ENCODE peak calls at places on chromosomes 1 and 21, in seven cellular contexts. One of them, this sample, is unnamed.

GRCh38 chr1:101162736-101163405 is 73.9 kb upstream of the S1PR1 start:
- DNase-seq in right lobe of liver: no peak
- DNase-seq in dorsolateral prefrontal cortex: no peak
- DNase-seq in nephron progenitor cell: no peak
- DNase-seq in endothelial cell: no peak
- DNase-seq in thyroid gland: no peak
- DNase-seq in NCI-H1417: no peak
- DNase-seq in this sample: no peak

GRCh38 chr1:53011175-53011574 is 50.8 kb upstream of the PODN start:
- DNase-seq in right lobe of liver: no peak
- DNase-seq in dorsolateral prefrontal cortex: no peak
- DNase-seq in nephron progenitor cell: no peak
- DNase-seq in endothelial cell: no peak
- DNase-seq in thyroid gland: no peak
- DNase-seq in NCI-H1417: no peak
- DNase-seq in this sample: no peak

GRCh38 chr21:32359719-32360260 is 33.0 kb downstream of the URB1 start:
- DNase-seq in right lobe of liver: peak
- DNase-seq in dorsolateral prefrontal cortex: no peak
- DNase-seq in nephron progenitor cell: no peak
- DNase-seq in endothelial cell: no peak
- DNase-seq in thyroid gland: no peak
- DNase-seq in NCI-H1417: no peak
- DNase-seq in this sample: no peak

GRCh38 chr1:27399251-27399885 is 6.9 kb downstream of the GPR3 start:
- DNase-seq in right lobe of liver: no peak
- DNase-seq in dorsolateral prefrontal cortex: no peak
- DNase-seq in nephron progenitor cell: no peak
- DNase-seq in endothelial cell: no peak
- DNase-seq in thyroid gland: no peak
- DNase-seq in NCI-H1417: peak
- DNase-seq in this sample: no peak

GRCh38 chr1:168636642-168637111 is 60.3 kb downstream of the XCL1 start:
- DNase-seq in right lobe of liver: peak
- DNase-seq in dorsolateral prefrontal cortex: no peak
- DNase-seq in nephron progenitor cell: no peak
- DNase-seq in endothelial cell: no peak
- DNase-seq in thyroid gland: peak
- DNase-seq in NCI-H1417: no peak
- DNase-seq in this sample: peak

GRCh38 chr1:243489164-243489527 is 233.3 kb downstream of the SDCCAG8 start:
- DNase-seq in right lobe of liver: no peak
- DNase-seq in dorsolateral prefrontal cortex: no peak
- DNase-seq in nephron progenitor cell: no peak
- DNase-seq in endothelial cell: no peak
- DNase-seq in thyroid gland: no peak
- DNase-seq in NCI-H1417: no peak
- DNase-seq in this sample: no peak

GRCh38 chr21:44510109-44510507 is 29.9 kb downstream of the KRTAP10-1 start:
- DNase-seq in right lobe of liver: no peak
- DNase-seq in dorsolateral prefrontal cortex: no peak
- DNase-seq in nephron progenitor cell: no peak
- DNase-seq in endothelial cell: no peak
- DNase-seq in thyroid gland: no peak
- DNase-seq in NCI-H1417: no peak
- DNase-seq in this sample: no peak

GRCh38 chr1:154760469-154760933 is 109.6 kb downstream of the KCNN3 start:
- DNase-seq in right lobe of liver: peak
- DNase-seq in dorsolateral prefrontal cortex: no peak
- DNase-seq in nephron progenitor cell: peak
- DNase-seq in endothelial cell: peak
- DNase-seq in thyroid gland: peak
- DNase-seq in NCI-H1417: no peak
- DNase-seq in this sample: no peak

GRCh38 chr1:186950547-186950946 is 121.8 kb downstream of the PLA2G4A start:
- DNase-seq in right lobe of liver: no peak
- DNase-seq in dorsolateral prefrontal cortex: no peak
- DNase-seq in nephron progenitor cell: no peak
- DNase-seq in endothelial cell: no peak
- DNase-seq in thyroid gland: no peak
- DNase-seq in NCI-H1417: no peak
- DNase-seq in this sample: no peak

GRCh38 chr1:55854911-55855310 is 639.7 kb upstream of the USP24 start:
- DNase-seq in right lobe of liver: no peak
- DNase-seq in dorsolateral prefrontal cortex: no peak
- DNase-seq in nephron progenitor cell: no peak
- DNase-seq in endothelial cell: no peak
- DNase-seq in thyroid gland: no peak
- DNase-seq in NCI-H1417: no peak
- DNase-seq in this sample: no peak

GRCh38 chr1:243642936-243643335 is 207.1 kb downstream of the AKT3 start:
- DNase-seq in right lobe of liver: no peak
- DNase-seq in dorsolateral prefrontal cortex: no peak
- DNase-seq in nephron progenitor cell: no peak
- DNase-seq in endothelial cell: no peak
- DNase-seq in thyroid gland: no peak
- DNase-seq in NCI-H1417: no peak
- DNase-seq in this sample: no peak

GRCh38 chr1:203663820-203664219 is 37.2 kb downstream of the ATP2B4 start:
- DNase-seq in right lobe of liver: no peak
- DNase-seq in dorsolateral prefrontal cortex: no peak
- DNase-seq in nephron progenitor cell: no peak
- DNase-seq in endothelial cell: no peak
- DNase-seq in thyroid gland: no peak
- DNase-seq in NCI-H1417: no peak
- DNase-seq in this sample: no peak

GRCh38 chr1:188904201-188904600 is 1573.5 kb downstream of the BRINP3 start:
- DNase-seq in right lobe of liver: no peak
- DNase-seq in dorsolateral prefrontal cortex: no peak
- DNase-seq in nephron progenitor cell: no peak
- DNase-seq in endothelial cell: no peak
- DNase-seq in thyroid gland: no peak
- DNase-seq in NCI-H1417: no peak
- DNase-seq in this sample: no peak

GRCh38 chr1:70685300-70686286 is 274.5 kb downstream of the CTH start:
- DNase-seq in right lobe of liver: peak
- DNase-seq in dorsolateral prefrontal cortex: peak
- DNase-seq in nephron progenitor cell: peak
- DNase-seq in endothelial cell: peak
- DNase-seq in thyroid gland: peak
- DNase-seq in NCI-H1417: peak
- DNase-seq in this sample: no peak

GRCh38 chr1:55813619-55814018 is 598.5 kb upstream of the USP24 start:
- DNase-seq in right lobe of liver: peak
- DNase-seq in dorsolateral prefrontal cortex: no peak
- DNase-seq in nephron progenitor cell: no peak
- DNase-seq in endothelial cell: no peak
- DNase-seq in thyroid gland: peak
- DNase-seq in NCI-H1417: no peak
- DNase-seq in this sample: peak

GRCh38 chr1:207698822-207699483 is 52.9 kb upstream of the CD46 start:
- DNase-seq in right lobe of liver: peak
- DNase-seq in dorsolateral prefrontal cortex: peak
- DNase-seq in nephron progenitor cell: peak
- DNase-seq in endothelial cell: peak
- DNase-seq in thyroid gland: peak
- DNase-seq in NCI-H1417: peak
- DNase-seq in this sample: no peak

GRCh38 chr1:165823552-165824268 is 3.7 kb upstream of the UCK2 start:
- DNase-seq in right lobe of liver: no peak
- DNase-seq in dorsolateral prefrontal cortex: no peak
- DNase-seq in nephron progenitor cell: no peak
- DNase-seq in endothelial cell: no peak
- DNase-seq in thyroid gland: no peak
- DNase-seq in NCI-H1417: no peak
- DNase-seq in this sample: no peak

GRCh38 chr1:89454845-89455521 is 69.6 kb upstream of the LRRC8B start:
- DNase-seq in right lobe of liver: no peak
- DNase-seq in dorsolateral prefrontal cortex: peak
- DNase-seq in nephron progenitor cell: peak
- DNase-seq in endothelial cell: peak
- DNase-seq in thyroid gland: peak
- DNase-seq in NCI-H1417: peak
- DNase-seq in this sample: no peak

GRCh38 chr1:108541856-108542255 is 18.0 kb upstream of the EEIG2 start:
- DNase-seq in right lobe of liver: no peak
- DNase-seq in dorsolateral prefrontal cortex: no peak
- DNase-seq in nephron progenitor cell: no peak
- DNase-seq in endothelial cell: no peak
- DNase-seq in thyroid gland: no peak
- DNase-seq in NCI-H1417: no peak
- DNase-seq in this sample: no peak

GRCh38 chr1:172394167-172394751 is 26.2 kb upstream of the C1orf105 start:
- DNase-seq in right lobe of liver: no peak
- DNase-seq in dorsolateral prefrontal cortex: no peak
- DNase-seq in nephron progenitor cell: no peak
- DNase-seq in endothelial cell: no peak
- DNase-seq in thyroid gland: peak
- DNase-seq in NCI-H1417: no peak
- DNase-seq in this sample: no peak

GRCh38 chr21:34846601-34847112 is 177.9 kb downstream of the CLIC6 start:
- DNase-seq in right lobe of liver: no peak
- DNase-seq in dorsolateral prefrontal cortex: no peak
- DNase-seq in nephron progenitor cell: peak
- DNase-seq in endothelial cell: peak
- DNase-seq in thyroid gland: peak
- DNase-seq in NCI-H1417: no peak
- DNase-seq in this sample: peak

GRCh38 chr21:46459356-46460112 is 843 bp downstream of the DIP2A start:
- DNase-seq in right lobe of liver: peak
- DNase-seq in dorsolateral prefrontal cortex: no peak
- DNase-seq in nephron progenitor cell: peak
- DNase-seq in endothelial cell: peak
- DNase-seq in thyroid gland: peak
- DNase-seq in NCI-H1417: peak
- DNase-seq in this sample: no peak

GRCh38 chr1:167198518-167199133 is 22.1 kb upstream of the POU2F1 start:
- DNase-seq in right lobe of liver: no peak
- DNase-seq in dorsolateral prefrontal cortex: no peak
- DNase-seq in nephron progenitor cell: peak
- DNase-seq in endothelial cell: peak
- DNase-seq in thyroid gland: no peak
- DNase-seq in NCI-H1417: peak
- DNase-seq in this sample: no peak

GRCh38 chr1:84603223-84603622 is 29.0 kb upstream of the CTBS start:
- DNase-seq in right lobe of liver: no peak
- DNase-seq in dorsolateral prefrontal cortex: no peak
- DNase-seq in nephron progenitor cell: no peak
- DNase-seq in endothelial cell: no peak
- DNase-seq in thyroid gland: no peak
- DNase-seq in NCI-H1417: no peak
- DNase-seq in this sample: no peak

GRCh38 chr1:192489748-192490147 is 85.8 kb upstream of the RGS1 start:
- DNase-seq in right lobe of liver: no peak
- DNase-seq in dorsolateral prefrontal cortex: no peak
- DNase-seq in nephron progenitor cell: peak
- DNase-seq in endothelial cell: peak
- DNase-seq in thyroid gland: peak
- DNase-seq in NCI-H1417: peak
- DNase-seq in this sample: peak

GRCh38 chr1:241998412-241998921 is 431 bp downstream of the MAP1LC3C start:
- DNase-seq in right lobe of liver: peak
- DNase-seq in dorsolateral prefrontal cortex: peak
- DNase-seq in nephron progenitor cell: peak
- DNase-seq in endothelial cell: peak
- DNase-seq in thyroid gland: peak
- DNase-seq in NCI-H1417: peak
- DNase-seq in this sample: peak

GRCh38 chr21:31922881-31923280 is 50.1 kb downstream of the HUNK start:
- DNase-seq in right lobe of liver: no peak
- DNase-seq in dorsolateral prefrontal cortex: no peak
- DNase-seq in nephron progenitor cell: no peak
- DNase-seq in endothelial cell: no peak
- DNase-seq in thyroid gland: no peak
- DNase-seq in NCI-H1417: no peak
- DNase-seq in this sample: no peak

GRCh38 chr1:46303872-46304326 is 401 bp downstream of the UQCRH start:
- DNase-seq in right lobe of liver: no peak
- DNase-seq in dorsolateral prefrontal cortex: no peak
- DNase-seq in nephron progenitor cell: no peak
- DNase-seq in endothelial cell: no peak
- DNase-seq in thyroid gland: no peak
- DNase-seq in NCI-H1417: no peak
- DNase-seq in this sample: no peak

GRCh38 chr1:247528812-247529474 is 7.3 kb downstream of the OR2C3 start:
- DNase-seq in right lobe of liver: no peak
- DNase-seq in dorsolateral prefrontal cortex: no peak
- DNase-seq in nephron progenitor cell: no peak
- DNase-seq in endothelial cell: no peak
- DNase-seq in thyroid gland: no peak
- DNase-seq in NCI-H1417: no peak
- DNase-seq in this sample: no peak

This sample was measured in gastrocnemius medialis.